ENCODE peak calls at places on chromosomes 16 and 17, in five cellular contexts. V, J, U, N and C are unnamed samples.

GRCh38 chr17:64423881-64424280 is 25.0 kb upstream of the MILR1 start:
- DNase-seq in V (no peak), J (no peak), U (no peak), N (no peak), C (no peak)

GRCh38 chr17:63881935-63882601 is at the start of gene GH2:
- DNase-seq in V (peak; percentile 25), J (no peak), U (peak; percentile 58), N (peak; percentile 69), C (no peak)

GRCh38 chr17:43634681-43635125 is 27.0 kb downstream of the MEOX1 start:
- DNase-seq in V (no peak), J (no peak), U (no peak), N (no peak), C (no peak)

GRCh38 chr17:81422776-81423697 is 27.8 kb downstream of the BAHCC1 start:
- DNase-seq in V (peak; percentile 80), J (peak; percentile 96), U (peak; percentile 66), N (no peak), C (no peak)

GRCh38 chr17:48542114-48542955 is 2.6 kb downstream of the HOXB2 start:
- DNase-seq in V (no peak), J (no peak), U (peak; percentile 39), N (no peak), C (no peak)

GRCh38 chr17:43860077-43860725 is 13.2 kb downstream of the CD300LG start:
- DNase-seq in V (no peak), J (peak; percentile 68), U (no peak), N (no peak), C (no peak)

GRCh38 chr17:33091271-33091670 is 99.6 kb downstream of the SPACA3 start:
- DNase-seq in V (no peak), J (no peak), U (no peak), N (no peak), C (no peak)

GRCh38 chr17:8469964-8470363 is 34.3 kb downstream of the NDEL1 start:
- DNase-seq in V (no peak), J (no peak), U (no peak), N (no peak), C (no peak)

GRCh38 chr16:27109666-27110523 is 43.2 kb downstream of the C16orf82 start:
- DNase-seq in V (peak; percentile 23), J (peak; percentile 76), U (peak; percentile 94), N (peak; percentile 97), C (no peak)

GRCh38 chr17:72974605-72975232 is 117.8 kb downstream of the SLC39A11 start:
- DNase-seq in V (no peak), J (no peak), U (no peak), N (no peak), C (no peak)

GRCh38 chr16:85523602-85524364 is 89.3 kb upstream of the GSE1 start:
- DNase-seq in V (peak; percentile 54), J (no peak), U (peak; percentile 46), N (no peak), C (no peak)

GRCh38 chr17:77373298-77374169 is 232.8 kb downstream of the SEC14L1 start:
- DNase-seq in V (peak; percentile 69), J (no peak), U (peak; percentile 78), N (no peak), C (peak; percentile 92)

GRCh38 chr16:31417916-31418315 is 10.2 kb downstream of the COX6A2 start:
- DNase-seq in V (no peak), J (no peak), U (no peak), N (no peak), C (peak; percentile 9)

GRCh38 chr16:89156740-89157645 is 14.6 kb upstream of the CDH15 start:
- DNase-seq in V (no peak), J (no peak), U (no peak), N (no peak), C (no peak)

GRCh38 chr16:56848056-56848936 is 16.7 kb upstream of the SLC12A3 start:
- DNase-seq in V (peak; percentile 60), J (no peak), U (no peak), N (no peak), C (no peak)

GRCh38 chr16:71794018-71794417 is 14.6 kb downstream of the AP1G1 start:
- DNase-seq in V (no peak), J (no peak), U (no peak), N (no peak), C (no peak)

GRCh38 chr17:59617141-59617757 is 2.4 kb upstream of the CLTC start:
- DNase-seq in V (no peak), J (no peak), U (no peak), N (no peak), C (no peak)

GRCh38 chr17:3610523-3610922 is 1.3 kb upstream of the TRPV1 start:
- DNase-seq in V (no peak), J (no peak), U (no peak), N (no peak), C (no peak)

GRCh38 chr16:85824161-85825135 is 25.0 kb downstream of the COX4I1 start:
- DNase-seq in V (no peak), J (no peak), U (no peak), N (no peak), C (peak; percentile 68)

GRCh38 chr16:50884066-50884860 is 142.4 kb downstream of the CYLD start:
- DNase-seq in V (no peak), J (no peak), U (peak; percentile 61), N (peak; percentile 33), C (no peak)

GRCh38 chr17:7889166-7889584 is 586 bp downstream of the CHD3 start:
- DNase-seq in V (peak; percentile 93), J (peak; percentile 95), U (peak; percentile 88), N (peak; percentile 43), C (no peak)

GRCh38 chr17:63433746-63434591 is 12.1 kb downstream of the CYB561 start:
- DNase-seq in V (peak; percentile 78), J (peak; percentile 89), U (no peak), N (no peak), C (peak; percentile 87)

DNA sequence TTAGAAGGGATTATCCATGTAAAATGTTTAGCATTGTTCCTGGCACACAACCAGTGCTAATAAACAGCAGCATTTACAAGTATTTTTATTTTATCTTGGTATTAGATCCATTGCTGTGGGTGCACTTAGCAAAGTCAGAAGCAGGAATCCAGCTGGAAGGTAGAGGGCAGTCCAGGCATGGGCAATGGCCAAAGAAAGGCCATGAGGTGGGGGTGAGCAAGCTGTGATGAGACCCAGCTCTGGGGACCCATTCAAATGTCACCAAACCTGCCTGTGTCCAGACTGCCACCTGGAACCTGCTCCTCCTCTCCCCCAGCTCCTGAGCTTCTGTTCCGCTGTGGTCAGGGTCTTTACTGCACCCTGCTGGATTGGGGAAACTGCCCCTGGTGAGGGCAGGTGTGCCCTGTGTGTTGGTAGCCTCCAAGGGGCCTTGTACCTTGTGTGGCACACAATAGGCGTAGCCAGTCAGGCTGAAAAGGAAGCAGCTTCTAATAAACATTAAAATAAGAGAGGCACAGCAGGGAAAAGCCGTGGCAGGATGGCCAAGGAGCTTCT is 118.0 kb upstream of the CRHR1 start:
- DNase-seq in V (no peak), J (no peak), U (peak; percentile 39), N (no peak), C (no peak)
- TF ChIP-seq CTCF in V (no peak), J (no peak), U (peak; percentile 47), N (no peak), C (peak; percentile 26)

GRCh38 chr17:75182569-75183436 is at the start of gene SUMO2:
- DNase-seq in V (peak; percentile 95), J (peak; percentile 96), U (peak; percentile 99), N (peak; percentile 92), C (peak; percentile 96)

GRCh38 chr17:75181608-75182318 is 996 bp downstream of the SUMO2 start:
- DNase-seq in V (peak; percentile 26), J (peak; percentile 73), U (peak; percentile 50), N (no peak), C (no peak)

GRCh38 chr17:75183999-75184884 is 1.5 kb upstream of the SUMO2 start:
- DNase-seq in V (no peak), J (no peak), U (no peak), N (no peak), C (no peak)

GRCh38 chr17:75181110-75181509 is 1.6 kb downstream of the SUMO2 start:
- DNase-seq in V (no peak), J (no peak), U (no peak), N (no peak), C (no peak)

GRCh38 chr17:75182319-75182568 is 515 bp downstream of the SUMO2 start:
- DNase-seq in V (no peak), J (peak; percentile 79), U (no peak), N (peak; percentile 18), C (peak; percentile 90)
- TF ChIP-seq CTCF in V (no peak), J (no peak), U (peak; percentile 40), N (no peak), C (no peak)

GRCh38 chr16:19175492-19176262 is 7.6 kb downstream of the SYT17 start:
- DNase-seq in V (no peak), J (no peak), U (no peak), N (no peak), C (no peak)

GRCh38 chr16:19173649-19174383 is 5.8 kb downstream of the SYT17 start:
- DNase-seq in V (no peak), J (no peak), U (no peak), N (no peak), C (no peak)

GRCh38 chr16:19174478-19174877 is 6.4 kb downstream of the SYT17 start:
- DNase-seq in V (no peak), J (no peak), U (no peak), N (no peak), C (no peak)

GRCh38 chr16:19179890-19180490 is 11.9 kb downstream of the SYT17 start:
- DNase-seq in V (no peak), J (no peak), U (peak; percentile 83), N (peak; percentile 57), C (no peak)

DNA sequence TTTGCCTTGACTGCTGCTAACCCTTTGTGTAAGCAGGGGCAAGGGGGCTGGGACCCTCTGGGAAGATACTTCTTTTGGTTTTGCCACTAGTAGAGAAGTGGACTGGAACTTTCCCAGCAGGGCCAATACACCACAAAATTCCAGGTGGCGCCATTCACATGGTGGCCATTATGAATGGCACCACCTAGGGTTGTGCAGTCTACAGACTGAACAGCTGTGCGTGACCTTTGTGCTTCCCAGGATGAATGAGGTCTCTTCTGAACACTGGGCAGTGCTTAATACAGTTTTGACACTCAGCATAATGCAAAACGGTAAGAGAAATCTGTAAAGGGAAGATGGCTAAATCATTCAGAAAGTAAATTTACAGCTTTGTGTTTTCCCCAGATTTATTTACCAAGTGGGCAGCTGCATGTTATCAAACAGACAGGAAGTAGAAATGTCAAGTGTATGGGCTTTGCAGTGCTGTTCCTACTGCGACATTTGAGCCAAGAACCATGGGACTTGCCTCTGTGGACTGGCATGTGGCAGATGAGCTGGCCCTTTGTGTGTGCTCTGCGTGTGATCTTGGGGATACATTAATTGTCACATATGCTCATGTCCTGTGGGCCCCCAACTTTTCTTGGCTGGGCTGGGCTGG is 9.2 kb downstream of the SYT17 start:
- DNase-seq in V (no peak), J (no peak), U (no peak), N (no peak), C (no peak)
- TF ChIP-seq CTCF in V (no peak), J (no peak), U (peak; percentile 27), N (no peak), C (peak; percentile 20)

GRCh38 chr17:21285164-21286065 is 904 bp downstream of the MAP2K3 start:
- DNase-seq in V (no peak), J (peak; percentile 77), U (peak; percentile 36), N (no peak), C (no peak)

GRCh38 chr17:21287703-21288449 is 3.4 kb downstream of the MAP2K3 start:
- DNase-seq in V (peak; percentile 77), J (peak; percentile 100), U (no peak), N (no peak), C (no peak)

GRCh38 chr17:21284319-21285163 is at the start of gene MAP2K3:
- DNase-seq in V (peak; percentile 99), J (peak; percentile 99), U (peak; percentile 100), N (peak; percentile 97), C (peak; percentile 99)

GRCh38 chr17:21286771-21287702 is 2.5 kb downstream of the MAP2K3 start:
- DNase-seq in V (no peak), J (peak; percentile 78), U (no peak), N (no peak), C (no peak)

GRCh38 chr17:21286066-21286770 is 1.7 kb downstream of the MAP2K3 start:
- DNase-seq in V (peak; percentile 87), J (peak; percentile 98), U (peak; percentile 45), N (no peak), C (no peak)
- TF ChIP-seq CTCF in V (no peak), J (no peak), U (no peak), N (no peak), C (peak; percentile 35)